ENCODE peak calls at places on chromosome 5, in five cellular contexts. L, Q, R, V and I are unnamed samples.

GRCh38 chr5:119400248-119400647 is 44.4 kb downstream of the TNFAIP8 start:
- DNase-seq in L (no peak), Q (no peak), R (no peak), V (peak), I (no peak)

GRCh38 chr5:168780888-168781287 is 201.7 kb upstream of the PANK3 start:
- DNase-seq in L (no peak), Q (no peak), R (no peak), V (no peak), I (no peak)

GRCh38 chr5:56951131-56951945 is 585 bp downstream of the MIER3 start:
- DNase-seq in L (no peak), Q (peak), R (no peak), V (peak), I (peak)

GRCh38 chr5:165892383-165892782 is 2387.0 kb downstream of the MAT2B start:
- DNase-seq in L (no peak), Q (no peak), R (no peak), V (no peak), I (no peak)

GRCh38 chr5:172133359-172134029 is 54.5 kb downstream of the STK10 start:
- DNase-seq in L (no peak), Q (no peak), R (no peak), V (no peak), I (no peak)

GRCh38 chr5:97095318-97095732 is 47.1 kb downstream of the LIX1 start:
- DNase-seq in L (no peak), Q (no peak), R (no peak), V (no peak), I (no peak)

GRCh38 chr5:32420506-32420905 is 24.0 kb downstream of the ZFR start:
- DNase-seq in L (no peak), Q (no peak), R (no peak), V (no peak), I (no peak)

GRCh38 chr5:141476132-141476909 is 555 bp downstream of the PCDHGC3 start:
- DNase-seq in L (no peak), Q (peak), R (no peak), V (peak), I (no peak)

GRCh38 chr5:169153405-169153804 is 147.5 kb downstream of the SLIT3 start:
- DNase-seq in L (no peak), Q (no peak), R (no peak), V (no peak), I (no peak)

GRCh38 chr5:122471031-122471751 is 159.2 kb downstream of the SNCAIP start:
- DNase-seq in L (no peak), Q (peak), R (no peak), V (no peak), I (no peak)

GRCh38 chr5:1226231-1226630 is 1.1 kb downstream of the SLC6A18 start:
- DNase-seq in L (no peak), Q (no peak), R (no peak), V (no peak), I (no peak)

GRCh38 chr5:88826959-88827585 is 55.9 kb downstream of the MEF2C start:
- DNase-seq in L (no peak), Q (no peak), R (peak), V (no peak), I (peak)

GRCh38 chr5:74415695-74416102 is 224.8 kb downstream of the ENC1 start:
- DNase-seq in L (peak), Q (no peak), R (no peak), V (no peak), I (peak)

GRCh38 chr5:131384616-131385214 is 120.9 kb downstream of the CDC42SE2 start:
- DNase-seq in L (no peak), Q (no peak), R (no peak), V (no peak), I (no peak)

GRCh38 chr5:15103130-15103529 is 231.6 kb upstream of the ANKH start:
- DNase-seq in L (no peak), Q (no peak), R (no peak), V (no peak), I (no peak)

GRCh38 chr5:39376293-39376714 is 12.0 kb upstream of the C9 start:
- DNase-seq in L (peak), Q (peak), R (no peak), V (peak), I (peak)

GRCh38 chr5:137843676-137844284 is 23.9 kb upstream of the MYOT start:
- DNase-seq in L (no peak), Q (no peak), R (no peak), V (no peak), I (no peak)

GRCh38 chr5:126450388-126450787 is 27.2 kb downstream of the GRAMD2B start:
- DNase-seq in L (no peak), Q (no peak), R (no peak), V (no peak), I (peak)

GRCh38 chr5:178989311-178989710 is 5.8 kb downstream of the GRM6 start:
- DNase-seq in L (no peak), Q (no peak), R (no peak), V (no peak), I (no peak)

GRCh38 chr5:100828756-100829342 is 74.2 kb downstream of the ST8SIA4 start:
- DNase-seq in L (no peak), Q (no peak), R (no peak), V (no peak), I (no peak)

DNA sequence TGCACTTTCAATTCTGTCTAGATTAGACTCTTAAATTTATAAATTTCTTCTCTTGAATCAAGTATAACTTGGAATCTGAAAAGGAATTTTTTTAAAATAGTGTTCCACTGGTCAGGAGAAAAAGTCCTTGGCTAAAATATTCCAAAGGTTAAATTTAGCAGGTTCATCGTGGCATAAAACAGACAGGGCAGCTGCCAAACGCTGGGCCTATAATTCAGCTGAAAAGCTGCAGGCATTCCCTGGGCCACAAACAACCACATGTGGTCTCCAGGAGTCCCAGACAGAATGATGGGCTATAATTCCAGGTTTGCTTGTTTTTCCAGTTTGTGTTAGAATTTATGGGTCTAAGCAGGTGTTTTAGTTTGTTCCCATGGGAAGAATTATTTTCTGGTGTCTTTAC is 71.1 kb upstream of the RETREG1 start:
- DNase-seq in L (no peak), Q (no peak), R (no peak), V (no peak), I (no peak)
- TF ChIP-seq ATF2 in L (no peak), Q (no peak), R (no peak), V (no peak), I (no peak)

DNA sequence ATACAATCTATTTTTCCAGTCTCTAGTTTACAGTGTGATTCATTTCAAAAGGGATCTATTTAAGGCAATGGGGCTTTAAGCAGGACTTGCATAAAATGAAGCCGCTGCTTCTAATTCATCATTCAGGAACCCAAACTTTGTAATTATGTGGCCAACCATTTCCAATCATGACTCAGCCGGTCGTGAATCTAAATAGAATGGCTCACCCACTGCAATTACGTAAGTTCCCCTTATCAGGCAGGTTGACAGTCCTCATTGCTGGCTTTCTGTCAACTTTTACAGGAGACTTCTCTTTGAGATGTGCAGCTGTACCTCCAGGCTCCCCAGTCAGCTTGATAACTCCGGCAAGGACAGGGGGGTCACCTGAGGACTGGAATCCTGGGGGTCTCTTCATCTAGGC is 152.8 kb upstream of the DAP start:
- DNase-seq in L (peak), Q (no peak), R (no peak), V (no peak), I (peak)
- TF ChIP-seq ATF2 in L (no peak), Q (no peak), R (no peak), V (no peak), I (no peak)

GRCh38 chr5:64299805-64300204 is 134.2 kb downstream of the RNF180 start:
- DNase-seq in L (no peak), Q (no peak), R (no peak), V (no peak), I (no peak)
- TF ChIP-seq ATF2 in L (no peak), Q (no peak), R (no peak), V (no peak), I (no peak)

DNA sequence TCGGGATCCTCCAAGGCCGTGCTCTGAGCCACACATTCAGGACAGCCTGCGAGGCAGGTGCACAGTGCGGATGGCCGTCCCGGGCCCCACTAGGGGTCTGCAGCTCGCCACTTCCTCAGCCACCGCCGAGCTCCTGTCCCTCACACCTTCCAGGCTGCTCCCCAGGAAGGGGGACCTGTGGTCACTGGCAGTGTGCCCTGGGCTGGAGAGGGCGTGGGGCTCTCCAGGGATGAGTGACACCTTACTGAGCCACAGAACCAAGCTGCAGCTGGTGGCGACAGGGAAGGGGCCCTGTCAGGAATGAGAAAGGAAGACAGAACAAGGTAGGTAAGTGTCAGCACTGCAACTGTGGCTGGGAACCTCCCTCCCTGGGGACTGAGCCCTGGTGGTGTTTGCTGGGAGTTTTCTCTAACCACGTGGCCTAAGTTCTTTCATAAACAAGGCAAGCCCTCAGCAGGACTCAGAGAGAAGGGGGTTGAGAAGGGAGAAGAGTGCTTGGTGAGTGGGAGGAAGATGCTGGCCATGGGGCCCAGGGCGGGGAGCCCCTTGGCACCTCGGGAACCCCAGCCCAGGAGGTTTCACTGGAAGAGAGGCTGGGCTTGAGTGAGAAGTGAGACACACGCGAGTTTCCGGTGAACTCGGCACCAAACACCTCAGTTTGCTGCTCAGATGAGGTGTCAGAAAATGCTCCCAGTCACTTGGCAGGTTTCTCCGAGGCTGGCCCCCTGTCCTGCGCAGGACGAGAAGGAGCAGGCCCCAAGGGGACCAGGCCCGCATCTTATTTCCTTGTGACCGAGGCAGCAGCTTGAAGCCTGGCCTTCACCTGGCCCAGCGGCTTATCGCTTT is 5.2 kb downstream of the IL13 start:
- DNase-seq in L (peak), Q (no peak), R (peak), V (no peak), I (peak)
- TF ChIP-seq ATF2 in L (no peak), Q (no peak), R (no peak), V (no peak), I (no peak)

DNA sequence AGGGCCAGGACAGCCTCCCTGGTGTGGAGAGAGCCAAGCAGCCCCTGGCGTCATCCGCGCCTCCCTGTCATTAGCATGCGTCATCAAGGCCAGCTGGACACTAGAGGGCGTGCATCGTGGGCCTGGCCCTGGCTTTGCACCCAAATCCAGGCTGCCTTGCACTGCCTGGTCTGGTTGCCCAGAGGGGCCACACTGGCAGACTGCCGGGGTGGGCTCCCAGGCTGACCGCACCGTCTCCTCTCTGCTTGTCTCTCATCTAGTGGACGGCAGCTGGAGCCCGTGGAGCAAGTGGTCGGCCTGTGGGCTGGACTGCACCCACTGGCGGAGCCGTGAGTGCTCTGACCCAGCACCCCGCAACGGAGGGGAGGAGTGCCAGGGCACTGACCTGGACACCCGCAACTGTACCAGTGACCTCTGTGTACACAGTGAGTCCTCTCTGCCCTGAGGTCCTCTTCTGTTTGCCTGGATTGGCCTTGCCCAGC is 29.0 kb downstream of the HK3 start:
- DNase-seq in L (peak), Q (peak), R (no peak), V (peak), I (peak)
- TF ChIP-seq ATF2 in L (peak), Q (no peak), R (no peak), V (no peak), I (no peak)

DNA sequence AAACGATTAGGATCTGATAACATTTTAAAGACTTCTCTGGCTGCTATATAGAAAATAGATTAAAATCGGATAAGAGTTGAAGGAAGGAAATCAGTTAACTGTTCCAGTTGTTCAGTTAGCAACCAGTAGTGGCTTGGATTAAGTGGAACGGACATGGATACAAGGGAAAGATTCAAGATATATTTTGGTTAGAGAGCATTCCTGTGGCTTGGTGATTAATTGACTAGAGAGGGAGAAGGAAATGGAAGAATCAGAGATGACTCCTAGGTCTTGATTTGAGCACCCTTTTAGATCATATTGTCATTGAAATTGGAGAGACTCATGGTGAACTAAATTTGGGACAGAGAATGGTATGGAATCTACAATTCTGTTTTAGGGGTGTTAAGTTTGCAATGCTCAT is 96.0 kb downstream of the FBXO4 start:
- DNase-seq in L (no peak), Q (no peak), R (no peak), V (no peak), I (no peak)
- TF ChIP-seq ATF2 in L (no peak), Q (no peak), R (no peak), V (no peak), I (no peak)

GRCh38 chr5:180437336-180437735 is 56.8 kb upstream of the CNOT6 start:
- DNase-seq in L (no peak), Q (no peak), R (no peak), V (no peak), I (no peak)
- TF ChIP-seq ATF2 in L (no peak), Q (no peak), R (no peak), V (no peak), I (no peak)

GRCh38 chr5:98564836-98565235 is 208.6 kb upstream of the RGMB start:
- DNase-seq in L (no peak), Q (no peak), R (no peak), V (no peak), I (no peak)
- TF ChIP-seq ATF2 in L (no peak), Q (no peak), R (no peak), V (no peak), I (no peak)